ENCODE peak calls at places on chromosomes 6 and 20, in six cellular contexts. V, U, X, B, E and D are unnamed samples.

GRCh38 chr6:11426571-11426970 is 111.0 kb upstream of the TMEM170B start:
- DNase-seq in V (no peak), U (no peak), X (no peak), B (no peak), E (no peak), D (no peak)

GRCh38 chr20:11796041-11796440 is 121.7 kb upstream of the BTBD3 start:
- DNase-seq in V (no peak), U (no peak), X (no peak), B (no peak), E (no peak), D (no peak)

GRCh38 chr20:37295595-37295994 is 6.1 kb downstream of the MANBAL start:
- DNase-seq in V (no peak), U (no peak), X (no peak), B (no peak), E (no peak), D (no peak)

GRCh38 chr6:81331526-81331925 is 421.0 kb downstream of the TENT5A start:
- DNase-seq in V (peak), U (no peak), X (no peak), B (no peak), E (no peak), D (no peak)

GRCh38 chr6:107114872-107115694 is at the start of gene BEND3:
- DNase-seq in V (no peak), U (peak), X (peak), B (peak), E (no peak), D (no peak)

GRCh38 chr6:6362051-6362450 is 41.6 kb upstream of the F13A1 start:
- DNase-seq in V (no peak), U (no peak), X (no peak), B (no peak), E (no peak), D (no peak)

GRCh38 chr20:53656653-53657288 is 63.1 kb upstream of the ZNF217 start:
- DNase-seq in V (peak), U (no peak), X (no peak), B (no peak), E (no peak), D (no peak)

GRCh38 chr20:20685635-20686034 is 26.8 kb downstream of the RALGAPA2 start:
- DNase-seq in V (no peak), U (no peak), X (no peak), B (no peak), E (no peak), D (no peak)

GRCh38 chr20:32681175-32682084 is 7.7 kb upstream of the C20orf203 start:
- DNase-seq in V (no peak), U (no peak), X (no peak), B (no peak), E (no peak), D (peak)

GRCh38 chr20:63085087-63085861 is 78.5 kb upstream of the BHLHE23 start:
- DNase-seq in V (no peak), U (peak), X (peak), B (peak), E (peak), D (peak)

GRCh38 chr6:160174681-160175080 is 53.1 kb downstream of the SLC22A1 start:
- DNase-seq in V (no peak), U (no peak), X (no peak), B (no peak), E (no peak), D (no peak)

GRCh38 chr6:75842732-75843131 is 93.7 kb downstream of the MYO6 start:
- DNase-seq in V (no peak), U (no peak), X (no peak), B (no peak), E (no peak), D (no peak)

GRCh38 chr6:63615590-63615989 is 20.0 kb upstream of the PHF3 start:
- DNase-seq in V (no peak), U (no peak), X (no peak), B (no peak), E (no peak), D (no peak)

GRCh38 chr20:53750827-53751393 is 157.3 kb upstream of the ZNF217 start:
- DNase-seq in V (peak), U (no peak), X (peak), B (no peak), E (no peak), D (no peak)

GRCh38 chr20:56442381-56443365 is 25.8 kb upstream of the RTF2 start:
- DNase-seq in V (no peak), U (no peak), X (no peak), B (no peak), E (no peak), D (no peak)